ENCODE peak calls at places on chromosomes 12 and 14, in five cellular contexts. K, D, V, O and P are unnamed samples.

GRCh38 chr14:50070230-50070629 is 46.1 kb downstream of the VCPKMT start:
- DNase-seq in O (no peak), K (no peak), V (no peak), D (no peak), P (no peak)

GRCh38 chr12:122732170-122732569 is 1.5 kb upstream of the HCAR1 start:
- DNase-seq in D (no peak), K (no peak), V (no peak), O (no peak), P (no peak)

GRCh38 chr12:99959549-99960170 is 25.1 kb downstream of the ANKS1B start:
- DNase-seq in D (no peak), K (no peak), O (no peak), V (no peak), P (no peak)

GRCh38 chr12:53791735-53792326 is 40.1 kb upstream of the CISTR start:
- DNase-seq in D (peak; percentile 80), K (no peak), O (peak; percentile 45), V (no peak), P (peak; percentile 17)

GRCh38 chr14:101004954-101005353 is 101.4 kb upstream of the RTL1 start:
- DNase-seq in D (no peak), O (no peak), K (no peak), V (peak; percentile 87), P (no peak)

GRCh38 chr12:91565246-91565645 is 382.6 kb upstream of the DCN start:
- DNase-seq in D (no peak), O (no peak), K (no peak), V (no peak), P (no peak)

GRCh38 chr14:64682173-64682710 is 22.0 kb upstream of the PLEKHG3 start:
- DNase-seq in K (no peak), D (peak; percentile 86), O (peak; percentile 74), V (peak; percentile 38), P (no peak)

GRCh38 chr14:38302966-38303365 is 47.1 kb upstream of the CLEC14A start:
- DNase-seq in D (no peak), V (no peak), O (no peak), K (no peak), P (no peak)

GRCh38 chr14:49908433-49908782 is 15.5 kb downstream of the ARF6 start:
- DNase-seq in O (no peak), D (no peak), V (no peak), K (no peak), P (no peak)

GRCh38 chr12:26623136-26623535 is 209.9 kb downstream of the ITPR2 start:
- DNase-seq in O (no peak), V (no peak), D (no peak), K (no peak), P (peak; percentile 29)

GRCh38 chr14:52363969-52364368 is 49.9 kb downstream of the PTGER2 start:
- DNase-seq in K (no peak), O (no peak), D (no peak), V (no peak), P (no peak)

GRCh38 chr14:64717870-64718269 is 13.6 kb downstream of the PLEKHG3 start:
- DNase-seq in V (peak; percentile 20), K (no peak), O (peak; percentile 23), D (no peak), P (no peak)

GRCh38 chr14:74804219-74804825 is 41.2 kb downstream of the YLPM1 start:
- DNase-seq in O (peak; percentile 81), D (no peak), K (peak; percentile 2), V (peak; percentile 70), P (peak; percentile 59)

GRCh38 chr12:64088431-64089349 is 133.4 kb downstream of the KICS2 start:
- DNase-seq in V (peak; percentile 97), K (peak; percentile 23), O (peak; percentile 94), D (peak; percentile 71), P (peak; percentile 88)

GRCh38 chr14:75422169-75422568 is 5.7 kb upstream of the JDP2 start:
- DNase-seq in V (peak; percentile 92), K (no peak), D (no peak), O (no peak), P (no peak)

GRCh38 chr12:6326316-6326959 is 15.4 kb downstream of the TNFRSF1A start:
- DNase-seq in O (peak; percentile 94), K (no peak), D (peak; percentile 90), V (peak; percentile 52), P (no peak)

GRCh38 chr12:90908465-90908864 is 46.5 kb downstream of the CCER1 start:
- DNase-seq in O (no peak), V (peak; percentile 83), K (no peak), D (no peak), P (no peak)

GRCh38 chr12:40058721-40059190 is 47.1 kb downstream of the SLC2A13 start:
- DNase-seq in K (no peak), O (no peak), V (peak; percentile 5), D (no peak), P (peak; percentile 79)

GRCh38 chr14:78633747-78634146 is 463.6 kb downstream of the NRXN3 start:
- DNase-seq in K (peak; percentile 24), V (no peak), O (peak; percentile 41), D (peak; percentile 39), P (no peak)

GRCh38 chr14:77950371-77950770 is 150.5 kb downstream of the ADCK1 start:
- DNase-seq in V (no peak), D (no peak), O (no peak), K (no peak), P (no peak)

GRCh38 chr12:7937867-7938506 is 2.0 kb upstream of the SLC2A3 start:
- DNase-seq in V (no peak), K (no peak), D (no peak), O (peak; percentile 62), P (no peak)

GRCh38 chr14:100529561-100530031 is 57.6 kb downstream of the BEGAIN start:
- DNase-seq in O (no peak), D (peak; percentile 19), K (no peak), V (no peak), P (no peak)

GRCh38 chr12:11856971-11857370 is 207.5 kb downstream of the ETV6 start:
- DNase-seq in D (no peak), O (no peak), V (no peak), K (no peak), P (no peak)

GRCh38 chr14:52048641-52049204 is 20.1 kb downstream of the NID2 start:
- DNase-seq in D (no peak), V (no peak), K (no peak), O (no peak), P (no peak)

GRCh38 chr12:65306603-65307501 is 28.4 kb downstream of the MSRB3 start:
- DNase-seq in V (peak; percentile 75), D (peak; percentile 37), K (no peak), O (peak; percentile 55), P (peak; percentile 43)

GRCh38 chr14:22147716-22148115 is 441.3 kb downstream of the DAD1 start:
- DNase-seq in O (no peak), D (no peak), K (no peak), V (no peak), P (no peak)

GRCh38 chr12:98990648-98991047 is 345.6 kb downstream of the APAF1 start:
- DNase-seq in O (no peak), D (no peak), V (no peak), K (no peak), P (peak; percentile 57)

GRCh38 chr12:2752676-2753371 is 41.9 kb upstream of the FKBP4 start:
- DNase-seq in V (peak; percentile 57), K (peak; percentile 92), O (peak; percentile 85), D (peak; percentile 96), P (peak; percentile 86)

GRCh38 chr12:81296556-81297305 is 218.9 kb downstream of the ACSS3 start:
- DNase-seq in D (no peak), V (peak; percentile 30), O (no peak), K (no peak), P (no peak)

GRCh38 chr14:65637780-65638179 is 225.2 kb downstream of the FUT8 start:
- DNase-seq in O (no peak), V (peak; percentile 1), K (no peak), D (no peak), P (no peak)

GRCh38 chr14:31934767-31935266 is 142.3 kb upstream of the ARHGAP5 start:
- DNase-seq in V (peak; percentile 41), D (peak; percentile 85), O (peak; percentile 89), K (no peak), P (peak; percentile 65)

GRCh38 chr12:42809226-42809625 is 219.7 kb upstream of the PRICKLE1 start:
- DNase-seq in O (peak; percentile 31), V (peak; percentile 48), K (no peak), D (no peak), P (peak; percentile 30)

GRCh38 chr12:16385779-16386646 is 38.6 kb downstream of the MGST1 start:
- DNase-seq in O (peak; percentile 70), D (peak; percentile 60), K (peak; percentile 46), V (peak; percentile 70), P (no peak)

GRCh38 chr14:54025661-54026060 is 69.0 kb upstream of the BMP4 start:
- DNase-seq in O (peak; percentile 18), D (no peak), V (peak; percentile 5), K (no peak), P (no peak)

GRCh38 chr12:2268478-2269286 is 215.9 kb downstream of the CACNA1C start:
- DNase-seq in V (peak; percentile 81), O (peak; percentile 38), D (no peak), K (no peak), P (peak; percentile 66)

GRCh38 chr12:115451785-115452736 is 768.1 kb upstream of the TBX3 start:
- DNase-seq in V (peak; percentile 10), K (peak; percentile 60), D (peak; percentile 77), O (peak; percentile 92), P (no peak)
- H3K27ac ChIP-seq in V (no peak overlapping the region), K (no peak overlapping the region), D (no peak overlapping the region), O (no peak overlapping the region), P (peak overlapping the region; percentile 65)

DNA sequence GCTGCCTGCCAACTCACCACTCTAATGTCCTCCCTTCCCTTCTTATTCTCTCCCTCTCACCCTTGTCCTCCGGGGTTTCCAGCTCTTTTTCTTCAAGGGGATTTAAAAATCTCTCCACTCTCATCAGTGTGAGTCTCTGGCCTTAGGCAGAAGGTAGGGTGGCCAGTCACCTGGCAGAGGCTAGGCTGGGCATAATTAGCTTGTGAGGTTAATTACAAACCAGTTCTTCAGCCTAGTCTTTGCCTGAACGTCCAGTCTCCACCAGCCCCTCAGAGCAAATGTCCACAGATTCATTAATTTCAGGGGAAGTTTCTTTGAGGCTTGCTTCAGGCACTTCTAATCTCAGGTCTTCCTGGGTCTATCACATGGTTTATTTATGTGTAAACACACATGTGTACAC is 6.7 kb downstream of the KRT7 start:
- DNase-seq in K (no peak), D (no peak), V (no peak), O (no peak), P (no peak)
- H2AK5ac ChIP-seq in K (no peak overlapping the region), D (no peak overlapping the region), V (no peak overlapping the region), O (no peak overlapping the region), P (no peak overlapping the region)

DNA sequence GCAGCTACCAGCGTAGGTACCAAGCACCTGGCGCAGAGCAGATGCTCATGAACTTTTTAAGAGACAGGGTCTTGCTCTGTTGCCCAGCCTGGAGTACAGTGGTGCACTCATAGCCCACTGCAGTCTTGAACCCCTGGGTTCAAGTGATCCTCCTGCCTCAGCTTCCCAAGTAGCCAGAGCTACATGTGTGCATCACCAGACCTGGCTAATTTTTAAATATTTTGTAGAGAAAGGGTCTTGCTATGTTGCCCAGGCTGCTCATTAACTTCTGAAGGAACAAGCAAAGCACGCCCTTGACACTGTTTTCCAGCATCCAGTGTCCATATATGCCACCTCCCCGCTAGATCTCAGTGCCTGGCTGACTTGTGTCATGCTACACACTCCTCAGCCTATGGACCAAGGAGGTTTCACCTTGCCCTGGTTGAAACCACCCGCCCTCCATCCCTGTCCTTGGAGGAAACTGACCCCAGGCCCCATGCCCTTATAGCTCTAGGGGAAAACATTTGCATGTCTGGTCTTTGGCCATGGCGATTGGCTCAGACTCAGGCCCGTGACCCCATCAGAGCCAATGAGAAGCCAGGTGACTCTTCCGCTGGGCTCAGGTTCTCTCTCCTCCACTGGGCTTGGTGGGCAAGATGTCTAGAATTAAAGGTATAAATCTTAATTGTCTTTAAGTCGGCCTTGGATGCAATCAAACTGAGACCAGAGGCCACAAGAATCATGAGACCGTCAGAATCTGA is 26.3 kb downstream of the TESC start:
- DNase-seq in V (no peak), D (no peak), K (no peak), O (no peak), P (no peak)
- H3K27ac ChIP-seq in V (no peak overlapping the region), D (no peak overlapping the region), K (no peak overlapping the region), O (no peak overlapping the region), P (no peak overlapping the region)

GRCh38 chr12:9648701-9649531 is 20.6 kb upstream of the CLEC2D start:
- DNase-seq in K (no peak), V (peak; percentile 13), D (no peak), O (no peak), P (peak; percentile 48)
- H2AK5ac ChIP-seq in K (no peak overlapping the region), V (peak overlapping the region; percentile 16), D (no peak overlapping the region), O (no peak overlapping the region), P (peak overlapping the region; percentile 54)